ENCODE peak calls at places on chromosomes 1 and 21, in five cellular contexts. One of them, this sample, is unnamed.
A peak's percentile ranks its signal among the peaks of the same experiment; 100 is the strongest.

GRCh38 chr1:62040973-62041372 is 153.7 kb upstream of the L1TD1 start:
- DNase-seq in epithelial cell of proximal tubule: no peak
- DNase-seq in psoas muscle: no peak
- DNase-seq in foreskin fibroblast: no peak
- DNase-seq in SK-N-SH: no peak
- DNase-seq in this sample: no peak

GRCh38 chr1:243513726-243514491 is 258.1 kb downstream of the SDCCAG8 start:
- DNase-seq in foreskin fibroblast: no peak
- DNase-seq in epithelial cell of proximal tubule: no peak
- DNase-seq in psoas muscle: no peak
- DNase-seq in SK-N-SH: no peak
- DNase-seq in this sample: peak; percentile 55

GRCh38 chr1:33137800-33138199 is 44.0 kb downstream of the TRIM62 start:
- DNase-seq in epithelial cell of proximal tubule: no peak
- DNase-seq in foreskin fibroblast: peak; percentile 50
- DNase-seq in SK-N-SH: peak; percentile 46
- DNase-seq in psoas muscle: peak; percentile 74
- DNase-seq in this sample: no peak

GRCh38 chr1:213519098-213519497 is 468.1 kb downstream of the RPS6KC1 start:
- DNase-seq in psoas muscle: no peak
- DNase-seq in foreskin fibroblast: no peak
- DNase-seq in SK-N-SH: peak; percentile 38
- DNase-seq in epithelial cell of proximal tubule: no peak
- DNase-seq in this sample: no peak

GRCh38 chr1:9833632-9834031 is 9.9 kb upstream of the CLSTN1 start:
- DNase-seq in epithelial cell of proximal tubule: no peak
- DNase-seq in SK-N-SH: no peak
- DNase-seq in psoas muscle: no peak
- DNase-seq in foreskin fibroblast: no peak
- DNase-seq in this sample: no peak

GRCh38 chr21:29641001-29641634 is 298.7 kb downstream of the GRIK1 start:
- DNase-seq in foreskin fibroblast: no peak
- DNase-seq in psoas muscle: no peak
- DNase-seq in epithelial cell of proximal tubule: no peak
- DNase-seq in SK-N-SH: no peak
- DNase-seq in this sample: no peak

GRCh38 chr1:71964188-71964587 is 318.2 kb downstream of the NEGR1 start:
- DNase-seq in SK-N-SH: no peak
- DNase-seq in foreskin fibroblast: no peak
- DNase-seq in psoas muscle: no peak
- DNase-seq in epithelial cell of proximal tubule: no peak
- DNase-seq in this sample: no peak

GRCh38 chr1:234842726-234843641 is 233.0 kb upstream of the IRF2BP2 start:
- DNase-seq in epithelial cell of proximal tubule: no peak
- DNase-seq in SK-N-SH: peak; percentile 37
- DNase-seq in psoas muscle: peak; percentile 66
- DNase-seq in foreskin fibroblast: peak; percentile 49
- DNase-seq in this sample: no peak

GRCh38 chr1:184225501-184226487 is 161.0 kb upstream of the C1orf21 start:
- DNase-seq in SK-N-SH: no peak
- DNase-seq in epithelial cell of proximal tubule: no peak
- DNase-seq in psoas muscle: no peak
- DNase-seq in foreskin fibroblast: no peak
- DNase-seq in this sample: no peak

GRCh38 chr1:28507247-28507645 is 1.4 kb downstream of the RCC1 start:
- DNase-seq in psoas muscle: no peak
- DNase-seq in SK-N-SH: no peak
- DNase-seq in foreskin fibroblast: peak; percentile 26
- DNase-seq in epithelial cell of proximal tubule: no peak
- DNase-seq in this sample: no peak

GRCh38 chr1:16905112-16905855 is 9.5 kb downstream of the RNU1-2 start:
- DNase-seq in SK-N-SH: no peak
- DNase-seq in foreskin fibroblast: peak; percentile 83
- DNase-seq in psoas muscle: no peak
- DNase-seq in epithelial cell of proximal tubule: peak; percentile 88
- DNase-seq in this sample: peak; percentile 57

GRCh38 chr1:204733289-204733688 is 47.8 kb upstream of the LRRN2 start:
- DNase-seq in foreskin fibroblast: no peak
- DNase-seq in psoas muscle: no peak
- DNase-seq in epithelial cell of proximal tubule: no peak
- DNase-seq in SK-N-SH: no peak
- DNase-seq in this sample: no peak

GRCh38 chr1:54407957-54408700 is 1.9 kb upstream of the SSBP3 start:
- DNase-seq in epithelial cell of proximal tubule: no peak
- DNase-seq in SK-N-SH: no peak
- DNase-seq in foreskin fibroblast: peak; percentile 92
- DNase-seq in psoas muscle: peak; percentile 58
- DNase-seq in this sample: peak; percentile 27

GRCh38 chr1:35558374-35559316 is 1.0 kb downstream of the NCDN start:
- DNase-seq in psoas muscle: peak; percentile 55
- DNase-seq in foreskin fibroblast: peak; percentile 48
- DNase-seq in SK-N-SH: peak; percentile 82
- DNase-seq in epithelial cell of proximal tubule: no peak
- DNase-seq in this sample: no peak

GRCh38 chr1:237873487-237873927 is 17.2 kb downstream of the ZP4 start:
- DNase-seq in foreskin fibroblast: peak; percentile 0
- DNase-seq in SK-N-SH: no peak
- DNase-seq in epithelial cell of proximal tubule: peak; percentile 68
- DNase-seq in psoas muscle: no peak
- DNase-seq in this sample: peak; percentile 53

GRCh38 chr1:172905452-172905851 is 145.3 kb downstream of the TNFSF18 start:
- DNase-seq in psoas muscle: no peak
- DNase-seq in epithelial cell of proximal tubule: peak; percentile 71
- DNase-seq in SK-N-SH: no peak
- DNase-seq in foreskin fibroblast: peak; percentile 56
- DNase-seq in this sample: no peak

GRCh38 chr1:54774820-54775498 is 10.6 kb upstream of the PARS2 start:
- DNase-seq in epithelial cell of proximal tubule: no peak
- DNase-seq in foreskin fibroblast: peak; percentile 34
- DNase-seq in psoas muscle: no peak
- DNase-seq in SK-N-SH: peak; percentile 80
- DNase-seq in this sample: no peak

GRCh38 chr1:85244271-85245053 is 15.0 kb downstream of the C1orf52 start:
- DNase-seq in psoas muscle: no peak
- DNase-seq in epithelial cell of proximal tubule: no peak
- DNase-seq in foreskin fibroblast: peak; percentile 83
- DNase-seq in SK-N-SH: peak; percentile 21
- DNase-seq in this sample: no peak

GRCh38 chr1:198113302-198113701 is 43.5 kb upstream of the NEK7 start:
- DNase-seq in SK-N-SH: no peak
- DNase-seq in psoas muscle: no peak
- DNase-seq in epithelial cell of proximal tubule: no peak
- DNase-seq in foreskin fibroblast: peak; percentile 62
- DNase-seq in this sample: no peak
- TF ChIP-seq CTCF in SK-N-SH: no peak
- TF ChIP-seq CTCF in psoas muscle: no peak
- TF ChIP-seq CTCF in epithelial cell of proximal tubule: no peak
- TF ChIP-seq CTCF in foreskin fibroblast: no peak
- TF ChIP-seq CTCF in this sample: no peak

GRCh38 chr1:21437341-21437640 is 2.6 kb upstream of the NBPF3 start:
- DNase-seq in psoas muscle: no peak
- DNase-seq in foreskin fibroblast: no peak
- DNase-seq in SK-N-SH: no peak
- DNase-seq in epithelial cell of proximal tubule: no peak
- DNase-seq in this sample: no peak

GRCh38 chr1:21436488-21437340 is 3.2 kb upstream of the NBPF3 start:
- DNase-seq in SK-N-SH: peak; percentile 56
- DNase-seq in epithelial cell of proximal tubule: no peak
- DNase-seq in psoas muscle: no peak
- DNase-seq in foreskin fibroblast: peak; percentile 23
- DNase-seq in this sample: no peak

GRCh38 chr1:21434394-21434793 is 5.5 kb upstream of the NBPF3 start:
- DNase-seq in foreskin fibroblast: no peak
- DNase-seq in SK-N-SH: no peak
- DNase-seq in epithelial cell of proximal tubule: no peak
- DNase-seq in psoas muscle: no peak
- DNase-seq in this sample: no peak

GRCh38 chr1:21439345-21439720 is 604 bp upstream of the NBPF3 start:
- DNase-seq in epithelial cell of proximal tubule: no peak
- DNase-seq in psoas muscle: no peak
- DNase-seq in SK-N-SH: no peak
- DNase-seq in foreskin fibroblast: no peak
- DNase-seq in this sample: no peak

DNA sequence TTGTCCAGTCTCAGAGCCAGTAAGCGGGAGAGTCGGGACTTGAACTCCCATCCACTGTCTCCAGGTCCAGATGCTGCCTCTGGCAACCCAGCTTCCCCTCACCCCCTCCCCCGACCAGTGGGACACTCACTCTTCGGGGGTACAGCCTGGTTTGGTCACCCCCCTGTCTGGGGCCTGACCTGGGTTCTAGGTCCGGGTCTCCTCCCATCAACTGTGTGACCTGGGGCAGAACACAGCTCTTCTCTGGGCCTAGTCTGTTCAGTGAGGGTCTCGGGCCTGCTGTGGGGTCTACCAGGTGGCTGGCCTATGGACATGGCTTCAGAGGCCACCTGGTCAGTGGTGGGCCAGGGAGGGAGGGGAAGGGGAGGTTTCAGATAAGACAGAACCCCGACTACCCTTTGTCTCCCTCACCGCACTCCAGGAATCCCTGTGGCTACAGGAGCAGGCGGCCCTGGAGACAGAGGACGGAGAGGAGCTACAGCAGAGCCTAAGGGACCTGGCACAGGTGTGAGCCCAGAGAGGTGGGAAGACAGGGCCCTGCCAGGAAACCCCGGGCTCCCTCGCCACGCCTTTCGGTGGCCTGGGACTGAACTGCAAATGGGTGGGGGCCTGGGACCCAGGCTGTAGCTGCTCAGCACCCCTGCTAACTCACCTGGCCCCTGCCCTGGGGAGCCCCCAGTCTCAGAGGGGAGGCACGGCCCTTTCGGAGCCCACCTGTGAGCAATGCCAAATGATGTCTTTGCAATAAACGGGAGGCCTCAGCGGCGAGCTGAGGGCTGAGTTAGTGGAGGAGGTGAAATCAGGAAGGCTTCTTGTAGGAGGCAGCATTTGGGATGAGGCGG is 4.1 kb upstream of the NBPF3 start:
- DNase-seq in foreskin fibroblast: no peak
- DNase-seq in epithelial cell of proximal tubule: no peak
- DNase-seq in SK-N-SH: no peak
- DNase-seq in psoas muscle: no peak
- DNase-seq in this sample: no peak
- H3K4me3 ChIP-seq in foreskin fibroblast: no peak overlapping the region
- H3K4me3 ChIP-seq in epithelial cell of proximal tubule: peak overlapping the region; percentile 57
- H3K4me3 ChIP-seq in SK-N-SH: no peak overlapping the region
- H3K4me3 ChIP-seq in psoas muscle: no peak overlapping the region
- H3K4me3 ChIP-seq in this sample: no peak overlapping the region

GRCh38 chr1:154935749-154936415 is 637 bp downstream of the PMVK start:
- DNase-seq in foreskin fibroblast: no peak
- DNase-seq in epithelial cell of proximal tubule: no peak
- DNase-seq in SK-N-SH: no peak
- DNase-seq in psoas muscle: no peak
- DNase-seq in this sample: no peak

GRCh38 chr1:154938604-154939399 is 2.3 kb upstream of the PMVK start:
- DNase-seq in psoas muscle: no peak
- DNase-seq in foreskin fibroblast: no peak
- DNase-seq in SK-N-SH: no peak
- DNase-seq in epithelial cell of proximal tubule: no peak
- DNase-seq in this sample: no peak

GRCh38 chr1:154936416-154937050 is at the start of gene PMVK:
- DNase-seq in epithelial cell of proximal tubule: peak; percentile 84
- DNase-seq in SK-N-SH: peak; percentile 97
- DNase-seq in psoas muscle: peak; percentile 97
- DNase-seq in foreskin fibroblast: peak; percentile 97
- DNase-seq in this sample: peak; percentile 93

GRCh38 chr1:154937988-154938386 is 1.5 kb upstream of the PMVK start:
- DNase-seq in foreskin fibroblast: no peak
- DNase-seq in SK-N-SH: no peak
- DNase-seq in psoas muscle: no peak
- DNase-seq in epithelial cell of proximal tubule: no peak
- DNase-seq in this sample: no peak

DNA sequence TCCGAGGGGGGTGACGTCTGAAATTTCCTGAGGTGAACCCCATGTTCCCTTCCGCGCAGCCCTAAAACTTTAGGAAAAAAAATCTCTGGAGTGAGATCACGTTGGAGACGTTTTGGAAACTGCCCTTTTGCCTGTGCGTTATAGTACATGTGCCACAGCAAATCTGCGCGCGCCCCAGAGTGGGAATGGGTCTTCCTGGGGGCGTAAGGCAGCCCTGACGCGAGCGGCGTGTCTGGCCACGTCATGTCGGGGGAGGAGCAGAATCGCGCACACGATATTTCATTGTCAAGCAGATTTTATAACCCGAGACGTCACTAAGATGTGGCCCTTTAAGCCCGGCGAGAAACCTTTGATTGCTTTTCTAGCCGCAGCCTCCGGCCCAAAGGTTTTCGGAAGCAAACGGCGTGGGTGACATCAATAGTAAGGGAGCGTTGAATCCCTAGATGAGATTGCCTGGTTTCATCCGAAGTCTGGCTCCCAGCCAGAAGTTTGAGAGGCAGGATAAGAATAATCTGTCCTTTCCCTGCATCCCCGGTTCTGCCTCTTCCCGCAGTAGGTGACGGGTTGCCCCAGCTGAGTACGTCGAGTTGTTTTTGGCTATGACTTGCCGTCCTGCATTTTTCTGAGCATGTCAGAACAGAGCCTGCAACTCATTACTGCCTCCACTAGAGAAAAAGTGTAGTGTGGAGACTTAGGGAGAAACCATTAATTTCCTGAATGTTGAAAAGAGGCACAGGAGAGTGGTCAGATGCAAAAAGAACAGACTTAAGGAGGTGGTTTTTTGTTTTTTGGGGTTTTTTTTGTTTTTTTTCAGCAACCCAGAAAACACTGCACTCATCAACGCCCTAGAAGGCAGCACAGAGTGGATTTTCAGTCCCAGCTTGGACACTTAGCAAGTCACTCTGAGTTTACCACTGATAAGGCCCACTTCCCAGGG is 800 bp upstream of the PMVK start:
- DNase-seq in SK-N-SH: peak; percentile 90
- DNase-seq in foreskin fibroblast: peak; percentile 97
- DNase-seq in psoas muscle: peak; percentile 96
- DNase-seq in epithelial cell of proximal tubule: peak; percentile 74
- DNase-seq in this sample: peak; percentile 89
- TF ChIP-seq CTCF in SK-N-SH: peak; percentile 37
- TF ChIP-seq CTCF in foreskin fibroblast: no peak
- TF ChIP-seq CTCF in psoas muscle: peak; percentile 20
- TF ChIP-seq CTCF in epithelial cell of proximal tubule: peak; percentile 25
- TF ChIP-seq CTCF in this sample: peak; percentile 45

GRCh38 chr1:203267912-203268311 is 37.4 kb upstream of the BTG2 start:
- DNase-seq in SK-N-SH: no peak
- DNase-seq in psoas muscle: no peak
- DNase-seq in foreskin fibroblast: no peak
- DNase-seq in epithelial cell of proximal tubule: no peak
- DNase-seq in this sample: no peak
- H3K4me3 ChIP-seq in SK-N-SH: no peak overlapping the region
- H3K4me3 ChIP-seq in psoas muscle: peak overlapping the region; percentile 73
- H3K4me3 ChIP-seq in foreskin fibroblast: peak overlapping the region; percentile 87
- H3K4me3 ChIP-seq in epithelial cell of proximal tubule: peak overlapping the region; percentile 61
- H3K4me3 ChIP-seq in this sample: peak overlapping the region; percentile 48

This sample was measured in astrocyte of the cerebellum.